ENCODE peak calls at places on chromosomes 7 and 10, in seven cellular contexts. One of them, this sample, is unnamed.

GRCh38 chr10:95273393-95274312 is 17.1 kb downstream of the PDLIM1 start:
- DNase-seq in H1: no peak
- DNase-seq in K562: no peak
- DNase-seq in HCT116: no peak
- DNase-seq in SK-N-SH: no peak
- DNase-seq in GM12878: no peak
- DNase-seq in HepG2: peak; percentile 98
- DNase-seq in this sample: no peak

GRCh38 chr7:96727534-96728088 is 18.0 kb upstream of the SEM1 start:
- DNase-seq in HCT116: no peak
- DNase-seq in GM12878: no peak
- DNase-seq in H1: no peak
- DNase-seq in HepG2: no peak
- DNase-seq in K562: no peak
- DNase-seq in SK-N-SH: no peak
- DNase-seq in this sample: no peak

GRCh38 chr7:93562106-93562505 is 12.4 kb downstream of the CALCR start:
- DNase-seq in K562: no peak
- DNase-seq in SK-N-SH: no peak
- DNase-seq in HCT116: no peak
- DNase-seq in GM12878: no peak
- DNase-seq in H1: no peak
- DNase-seq in HepG2: no peak
- DNase-seq in this sample: no peak

GRCh38 chr10:117419921-117420320 is 44.7 kb upstream of the PDZD8 start:
- DNase-seq in HCT116: no peak
- DNase-seq in SK-N-SH: no peak
- DNase-seq in HepG2: no peak
- DNase-seq in K562: no peak
- DNase-seq in H1: no peak
- DNase-seq in GM12878: no peak
- DNase-seq in this sample: no peak

GRCh38 chr10:517236-517635 is 172.2 kb downstream of the DIP2C start:
- DNase-seq in H1: no peak
- DNase-seq in HepG2: no peak
- DNase-seq in GM12878: no peak
- DNase-seq in SK-N-SH: no peak
- DNase-seq in HCT116: no peak
- DNase-seq in K562: no peak
- DNase-seq in this sample: no peak

GRCh38 chr7:143360788-143361551 is 1.5 kb downstream of the FAM131B start:
- DNase-seq in K562: no peak
- DNase-seq in SK-N-SH: peak; percentile 64
- DNase-seq in HCT116: no peak
- DNase-seq in GM12878: no peak
- DNase-seq in H1: no peak
- DNase-seq in HepG2: no peak
- DNase-seq in this sample: no peak

GRCh38 chr7:136956232-136956631 is 87.8 kb downstream of the CHRM2 start:
- DNase-seq in K562: no peak
- DNase-seq in SK-N-SH: no peak
- DNase-seq in HepG2: no peak
- DNase-seq in HCT116: no peak
- DNase-seq in H1: no peak
- DNase-seq in GM12878: no peak
- DNase-seq in this sample: no peak

GRCh38 chr10:103745264-103746247 is 109.8 kb downstream of the SH3PXD2A start:
- DNase-seq in K562: no peak
- DNase-seq in GM12878: no peak
- DNase-seq in HCT116: peak; percentile 76
- DNase-seq in HepG2: no peak
- DNase-seq in SK-N-SH: no peak
- DNase-seq in H1: no peak
- DNase-seq in this sample: no peak

GRCh38 chr7:20745716-20746115 is 41.0 kb downstream of the SP8 start:
- DNase-seq in HCT116: no peak
- DNase-seq in GM12878: no peak
- DNase-seq in HepG2: no peak
- DNase-seq in SK-N-SH: no peak
- DNase-seq in K562: no peak
- DNase-seq in H1: no peak
- DNase-seq in this sample: no peak

GRCh38 chr7:156932006-156932405 is 17.5 kb upstream of the NOM1 start:
- DNase-seq in H1: no peak
- DNase-seq in SK-N-SH: no peak
- DNase-seq in GM12878: no peak
- DNase-seq in HepG2: no peak
- DNase-seq in K562: no peak
- DNase-seq in HCT116: no peak
- DNase-seq in this sample: no peak

GRCh38 chr7:50264908-50265307 is 39.6 kb upstream of the IKZF1 start:
- DNase-seq in HCT116: no peak
- DNase-seq in HepG2: no peak
- DNase-seq in SK-N-SH: no peak
- DNase-seq in K562: no peak
- DNase-seq in GM12878: no peak
- DNase-seq in H1: no peak
- DNase-seq in this sample: no peak

GRCh38 chr7:109611656-109612055 is 1042.0 kb downstream of the DNAJB9 start:
- DNase-seq in H1: no peak
- DNase-seq in GM12878: no peak
- DNase-seq in HepG2: no peak
- DNase-seq in K562: no peak
- DNase-seq in SK-N-SH: no peak
- DNase-seq in HCT116: no peak
- DNase-seq in this sample: no peak

GRCh38 chr10:11449761-11450160 is 161.7 kb downstream of the USP6NL start:
- DNase-seq in H1: no peak
- DNase-seq in HCT116: no peak
- DNase-seq in K562: no peak
- DNase-seq in SK-N-SH: no peak
- DNase-seq in GM12878: no peak
- DNase-seq in HepG2: no peak
- DNase-seq in this sample: no peak

GRCh38 chr7:51428226-51428887 is 111.7 kb upstream of the COBL start:
- DNase-seq in HCT116: peak; percentile 19
- DNase-seq in GM12878: no peak
- DNase-seq in K562: peak; percentile 29
- DNase-seq in SK-N-SH: no peak
- DNase-seq in H1: no peak
- DNase-seq in HepG2: no peak
- DNase-seq in this sample: no peak

GRCh38 chr7:79787623-79788022 is 334.2 kb upstream of the MAGI2 start:
- DNase-seq in HepG2: no peak
- DNase-seq in GM12878: no peak
- DNase-seq in HCT116: no peak
- DNase-seq in K562: no peak
- DNase-seq in H1: no peak
- DNase-seq in SK-N-SH: no peak
- DNase-seq in this sample: no peak

GRCh38 chr10:35924726-35925125 is 282.6 kb upstream of the FZD8 start:
- DNase-seq in SK-N-SH: no peak
- DNase-seq in K562: no peak
- DNase-seq in H1: no peak
- DNase-seq in HepG2: no peak
- DNase-seq in HCT116: no peak
- DNase-seq in GM12878: no peak
- DNase-seq in this sample: no peak

GRCh38 chr10:35340975-35341374 is 4.7 kb downstream of the CCNY start:
- DNase-seq in GM12878: no peak
- DNase-seq in SK-N-SH: no peak
- DNase-seq in HCT116: no peak
- DNase-seq in H1: no peak
- DNase-seq in HepG2: no peak
- DNase-seq in K562: peak; percentile 29
- DNase-seq in this sample: no peak

GRCh38 chr10:615583-616152 is 73.8 kb downstream of the DIP2C start:
- DNase-seq in GM12878: no peak
- DNase-seq in HepG2: no peak
- DNase-seq in SK-N-SH: no peak
- DNase-seq in K562: no peak
- DNase-seq in HCT116: no peak
- DNase-seq in H1: no peak
- DNase-seq in this sample: no peak

GRCh38 chr10:69453759-69454158 is 2.5 kb downstream of the TSPAN15 start:
- DNase-seq in HCT116: no peak
- DNase-seq in H1: no peak
- DNase-seq in SK-N-SH: no peak
- DNase-seq in HepG2: no peak
- DNase-seq in K562: no peak
- DNase-seq in GM12878: no peak
- DNase-seq in this sample: no peak

GRCh38 chr10:68800196-68800595 is 27.1 kb upstream of the STOX1 start:
- DNase-seq in GM12878: no peak
- DNase-seq in K562: no peak
- DNase-seq in HepG2: no peak
- DNase-seq in H1: no peak
- DNase-seq in HCT116: no peak
- DNase-seq in SK-N-SH: no peak
- DNase-seq in this sample: no peak

GRCh38 chr7:40808409-40808942 is 673.7 kb downstream of the SUGCT start:
- DNase-seq in HCT116: no peak
- DNase-seq in GM12878: no peak
- DNase-seq in K562: no peak
- DNase-seq in HepG2: no peak
- DNase-seq in SK-N-SH: no peak
- DNase-seq in H1: no peak
- DNase-seq in this sample: no peak

GRCh38 chr7:36084485-36085091 is 68.5 kb upstream of the EEPD1 start:
- DNase-seq in HCT116: peak; percentile 52
- DNase-seq in K562: peak; percentile 52
- DNase-seq in SK-N-SH: peak; percentile 60
- DNase-seq in GM12878: no peak
- DNase-seq in HepG2: peak; percentile 65
- DNase-seq in H1: peak; percentile 23
- DNase-seq in this sample: peak; percentile 58

GRCh38 chr7:41940760-41941343 is 238.0 kb upstream of the INHBA start:
- DNase-seq in HCT116: peak; percentile 32
- DNase-seq in GM12878: peak; percentile 25
- DNase-seq in HepG2: peak; percentile 69
- DNase-seq in SK-N-SH: peak; percentile 73
- DNase-seq in H1: no peak
- DNase-seq in K562: peak; percentile 73
- DNase-seq in this sample: peak; percentile 88

GRCh38 chr7:139914306-139914747 is 85.3 kb downstream of the TBXAS1 start:
- DNase-seq in SK-N-SH: no peak
- DNase-seq in HepG2: no peak
- DNase-seq in K562: peak; percentile 82
- DNase-seq in HCT116: no peak
- DNase-seq in GM12878: no peak
- DNase-seq in H1: no peak
- DNase-seq in this sample: no peak
- TF ChIP-seq YY1 in SK-N-SH: no peak
- TF ChIP-seq YY1 in HepG2: no peak
- TF ChIP-seq YY1 in K562: no peak
- TF ChIP-seq YY1 in HCT116: no peak
- TF ChIP-seq YY1 in GM12878: no peak
- TF ChIP-seq YY1 in H1: no peak
- TF ChIP-seq YY1 in this sample: no peak

DNA sequence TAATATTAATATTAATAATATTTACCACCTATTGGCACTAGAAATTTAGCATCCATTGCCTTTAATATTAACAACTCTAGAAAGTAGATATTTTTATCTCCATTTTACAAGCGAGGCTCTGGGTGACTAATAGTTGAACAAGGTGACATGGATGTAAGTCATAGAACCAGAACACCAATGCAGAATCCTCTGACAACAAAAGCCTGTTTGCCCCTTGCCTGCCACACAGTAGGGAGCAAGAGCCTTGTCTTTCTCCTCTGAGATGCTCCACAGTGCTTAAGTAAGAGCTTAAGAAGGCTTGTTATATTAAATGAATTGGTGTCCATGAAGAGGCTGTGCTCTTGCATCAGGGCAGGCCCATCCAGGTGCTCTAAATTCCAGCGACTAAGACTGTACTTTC is 51.2 kb upstream of the LBX1 start:
- DNase-seq in HepG2: no peak
- DNase-seq in H1: no peak
- DNase-seq in SK-N-SH: no peak
- DNase-seq in K562: no peak
- DNase-seq in HCT116: no peak
- DNase-seq in GM12878: no peak
- DNase-seq in this sample: no peak
- H3K27me3 ChIP-seq in HepG2: peaks cover 40% of the 10 kb centered on the region
- H3K27me3 ChIP-seq in H1: peaks cover 34% of the 10 kb centered on the region
- H3K27me3 ChIP-seq in SK-N-SH: peaks cover 30% of the 10 kb centered on the region
- H3K27me3 ChIP-seq in K562: peaks cover 5% of the 10 kb centered on the region
- H3K27me3 ChIP-seq in HCT116: no peaks in the 10 kb centered on the region
- H3K27me3 ChIP-seq in GM12878: peaks cover 3% of the 10 kb centered on the region
- H3K27me3 ChIP-seq in this sample: peaks cover 36% of the 10 kb centered on the region

DNA sequence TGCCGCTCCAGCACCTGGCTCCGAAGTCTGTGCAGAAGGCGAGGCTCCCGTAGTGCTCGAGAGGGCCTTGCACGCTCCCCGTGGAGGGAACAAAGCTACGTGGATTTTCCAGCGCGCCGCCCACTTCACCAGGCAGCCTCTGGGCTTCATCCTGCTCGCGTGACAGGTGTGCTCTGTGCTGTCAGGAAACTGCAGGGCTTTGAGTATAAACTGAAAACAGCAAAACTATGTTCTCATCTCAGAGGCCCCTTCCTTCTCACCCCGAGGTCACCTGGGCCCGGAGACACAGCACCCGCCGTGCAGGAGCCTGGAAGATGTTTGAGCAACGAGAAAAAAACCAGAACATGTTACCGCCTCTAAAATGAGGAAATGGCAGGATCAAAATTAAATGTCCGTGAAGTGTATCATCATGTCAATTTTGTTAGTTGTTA is 17.6 kb upstream of the GPR146 start:
- DNase-seq in SK-N-SH: no peak
- DNase-seq in K562: no peak
- DNase-seq in HCT116: no peak
- DNase-seq in HepG2: no peak
- DNase-seq in GM12878: no peak
- DNase-seq in H1: no peak
- DNase-seq in this sample: no peak
- H3K4me1 ChIP-seq in SK-N-SH: peaks cover 14% of the 10 kb centered on the region
- H3K4me1 ChIP-seq in K562: peaks cover 80% of the 10 kb centered on the region
- H3K4me1 ChIP-seq in HCT116: peaks cover 10% of the 10 kb centered on the region
- H3K4me1 ChIP-seq in HepG2: peaks cover 29% of the 10 kb centered on the region
- H3K4me1 ChIP-seq in GM12878: peaks cover 45% of the 10 kb centered on the region
- H3K4me1 ChIP-seq in H1: peaks cover 9% of the 10 kb centered on the region
- H3K4me1 ChIP-seq in this sample: peaks cover 25% of the 10 kb centered on the region

GRCh38 chr10:81725851-81726250 is 149.1 kb upstream of the NRG3 start:
- DNase-seq in SK-N-SH: no peak
- DNase-seq in K562: no peak
- DNase-seq in HepG2: no peak
- DNase-seq in HCT116: no peak
- DNase-seq in GM12878: no peak
- DNase-seq in H1: no peak
- DNase-seq in this sample: no peak
- TF ChIP-seq YY1 in SK-N-SH: no peak
- TF ChIP-seq YY1 in K562: no peak
- TF ChIP-seq YY1 in HepG2: no peak
- TF ChIP-seq YY1 in HCT116: no peak
- TF ChIP-seq YY1 in GM12878: no peak
- TF ChIP-seq YY1 in H1: no peak
- TF ChIP-seq YY1 in this sample: no peak